ENCODE peak calls at places on chromosomes 13 and 19, in four cellular contexts. F is breast epithelium, X is bronchial epithelial cell, Y is fibroblast of mammary gland. V is an unnamed sample.

GRCh38 chr13:110574161-110574560 is 12.6 kb upstream of the RAB20 start:
- DNase-seq in F (no peak), X (no peak), Y (no peak), V (no peak)

GRCh38 chr19:39157275-39157996 is 31.9 kb downstream of the PAK4 start:
- DNase-seq in F (no peak), X (no peak), Y (peak), V (no peak)

GRCh38 chr13:50128406-50129048 is 113.3 kb downstream of the KCNRG start:
- DNase-seq in F (no peak), X (no peak), Y (no peak), V (no peak)

GRCh38 chr19:16078759-16079707 is 2.7 kb downstream of the TPM4 start:
- DNase-seq in F (peak), X (peak), Y (peak), V (peak)

GRCh38 chr13:93559718-93560117 is 333.1 kb downstream of the GPC6 start:
- DNase-seq in F (no peak), X (peak), Y (peak), V (no peak)

GRCh38 chr19:38831142-38831605 is 420 bp downstream of the ECH1 start:
- DNase-seq in F (peak), X (peak), Y (peak), V (peak)

GRCh38 chr13:95679722-95680121 is 2.8 kb downstream of the DNAJC3 start:
- DNase-seq in F (no peak), X (no peak), Y (no peak), V (no peak)

GRCh38 chr19:12777217-12778019 is 2.1 kb upstream of the HOOK2 start:
- DNase-seq in F (peak), X (no peak), Y (peak), V (peak)

GRCh38 chr13:45339867-45340266 is 1.1 kb downstream of the TPT1 start:
- DNase-seq in F (no peak), X (no peak), Y (no peak), V (no peak)

GRCh38 chr13:32823597-32823996 is 192.6 kb upstream of the KL start:
- DNase-seq in F (no peak), X (no peak), Y (no peak), V (no peak)

GRCh38 chr13:101424381-101425155 is 8.3 kb upstream of the NALCN start:
- DNase-seq in F (no peak), X (no peak), Y (no peak), V (no peak)

GRCh38 chr19:49492573-49493411 is 3.4 kb upstream of the RPS11 start:
- DNase-seq in F (no peak), X (peak), Y (peak), V (no peak)

GRCh38 chr13:27997904-27998522 is 9.5 kb upstream of the URAD start:
- DNase-seq in F (no peak), X (peak), Y (peak), V (peak)

GRCh38 chr13:24664726-24665409 is 15.3 kb upstream of the ATP12A start:
- DNase-seq in F (no peak), X (peak), Y (peak), V (no peak)

GRCh38 chr13:20498129-20498528 is 27.5 kb downstream of the CRYL1 start:
- DNase-seq in F (no peak), X (no peak), Y (no peak), V (no peak)

GRCh38 chr19:17385878-17386611 is 8.0 kb downstream of the CCDC194 start:
- DNase-seq in F (peak), X (peak), Y (peak), V (peak)

GRCh38 chr19:8526345-8527062 is 12.5 kb upstream of the ZNF414 start:
- DNase-seq in F (peak), X (peak), Y (peak), V (peak)

GRCh38 chr13:33256148-33256547 is 29.4 kb downstream of the STARD13 start:
- DNase-seq in F (no peak), X (no peak), Y (no peak), V (no peak)

GRCh38 chr19:17214531-17215124 is 529 bp upstream of the USE1 start:
- DNase-seq in F (no peak), X (no peak), Y (no peak), V (no peak)

GRCh38 chr13:96090240-96091101 is 564 bp downstream of the HS6ST3 start:
- DNase-seq in F (no peak), X (no peak), Y (peak), V (no peak)

GRCh38 chr19:47729468-47729798 is 15.9 kb upstream of the NOP53 start:
- DNase-seq in F (peak), X (peak), Y (peak), V (peak)

GRCh38 chr13:75415720-75416119 is 66.2 kb downstream of the TBC1D4 start:
- DNase-seq in F (no peak), X (peak), Y (peak), V (no peak)

GRCh38 chr13:29969286-29969685 is 118.9 kb upstream of the UBL3 start:
- DNase-seq in F (no peak), X (peak), Y (peak), V (no peak)

GRCh38 chr13:75345191-75345590 is 136.8 kb downstream of the TBC1D4 start:
- DNase-seq in F (no peak), X (no peak), Y (peak), V (no peak)

GRCh38 chr13:105918842-105919741 is 616.4 kb downstream of the EFNB2 start:
- DNase-seq in F (no peak), X (peak), Y (peak), V (no peak)

GRCh38 chr13:41802684-41803554 is 158.0 kb downstream of the VWA8 start:
- DNase-seq in F (no peak), X (peak), Y (peak), V (no peak)

GRCh38 chr19:34136127-34136526 is 36.2 kb upstream of the LSM14A start:
- DNase-seq in F (no peak), X (no peak), Y (no peak), V (no peak)

GRCh38 chr13:68535329-68535728 is 1305.2 kb upstream of the PCDH9 start:
- DNase-seq in F (no peak), X (no peak), Y (no peak), V (no peak)

GRCh38 chr19:35986664-35987570 is 8.1 kb upstream of the SDHAF1 start:
- DNase-seq in F (no peak), X (no peak), Y (no peak), V (peak)

GRCh38 chr19:35986111-35986510 is 8.9 kb upstream of the SDHAF1 start:
- DNase-seq in F (no peak), X (no peak), Y (no peak), V (no peak)

GRCh38 chr19:35990771-35991730 is 3.9 kb upstream of the SDHAF1 start:
- DNase-seq in F (no peak), X (no peak), Y (no peak), V (no peak)

GRCh38 chr19:35988824-35989223 is 6.2 kb upstream of the SDHAF1 start:
- DNase-seq in F (no peak), X (no peak), Y (no peak), V (no peak)

GRCh38 chr19:35987571-35987896 is 7.5 kb upstream of the SDHAF1 start:
- DNase-seq in F (no peak), X (no peak), Y (no peak), V (no peak)
- H3K4me3 ChIP-seq in F (peak), X (no peak), Y (no peak), V (no peak)

GRCh38 chr19:5228932-5229777 is 111.5 kb downstream of the PTPRS start:
- DNase-seq in F (no peak), X (no peak), Y (no peak), V (no peak)

GRCh38 chr19:5231857-5232503 is 108.6 kb downstream of the PTPRS start:
- DNase-seq in F (no peak), X (no peak), Y (no peak), V (no peak)

GRCh38 chr19:5228490-5228889 is 112.1 kb downstream of the PTPRS start:
- DNase-seq in F (no peak), X (no peak), Y (no peak), V (no peak)

GRCh38 chr19:5230730-5231555 is 109.7 kb downstream of the PTPRS start:
- DNase-seq in F (no peak), X (no peak), Y (no peak), V (no peak)

GRCh38 chr19:5229778-5230165 is 110.8 kb downstream of the PTPRS start:
- DNase-seq in F (no peak), X (no peak), Y (no peak), V (no peak)
- H3K4me3 ChIP-seq in F (peak), X (no peak), Y (no peak), V (no peak)

GRCh38 chr13:98142427-98143156 is at the start of gene FARP1:
- DNase-seq in F (peak), X (peak), Y (peak), V (peak)
- H3K4me3 ChIP-seq in F (peak), X (peak), Y (peak), V (peak)

GRCh38 chr19:14494451-14494850 is 1.5 kb downstream of the GIPC1 start:
- DNase-seq in F (no peak), X (no peak), Y (no peak), V (no peak)
- H3K4me3 ChIP-seq in F (peak), X (peak), Y (peak), V (peak)

DNA sequence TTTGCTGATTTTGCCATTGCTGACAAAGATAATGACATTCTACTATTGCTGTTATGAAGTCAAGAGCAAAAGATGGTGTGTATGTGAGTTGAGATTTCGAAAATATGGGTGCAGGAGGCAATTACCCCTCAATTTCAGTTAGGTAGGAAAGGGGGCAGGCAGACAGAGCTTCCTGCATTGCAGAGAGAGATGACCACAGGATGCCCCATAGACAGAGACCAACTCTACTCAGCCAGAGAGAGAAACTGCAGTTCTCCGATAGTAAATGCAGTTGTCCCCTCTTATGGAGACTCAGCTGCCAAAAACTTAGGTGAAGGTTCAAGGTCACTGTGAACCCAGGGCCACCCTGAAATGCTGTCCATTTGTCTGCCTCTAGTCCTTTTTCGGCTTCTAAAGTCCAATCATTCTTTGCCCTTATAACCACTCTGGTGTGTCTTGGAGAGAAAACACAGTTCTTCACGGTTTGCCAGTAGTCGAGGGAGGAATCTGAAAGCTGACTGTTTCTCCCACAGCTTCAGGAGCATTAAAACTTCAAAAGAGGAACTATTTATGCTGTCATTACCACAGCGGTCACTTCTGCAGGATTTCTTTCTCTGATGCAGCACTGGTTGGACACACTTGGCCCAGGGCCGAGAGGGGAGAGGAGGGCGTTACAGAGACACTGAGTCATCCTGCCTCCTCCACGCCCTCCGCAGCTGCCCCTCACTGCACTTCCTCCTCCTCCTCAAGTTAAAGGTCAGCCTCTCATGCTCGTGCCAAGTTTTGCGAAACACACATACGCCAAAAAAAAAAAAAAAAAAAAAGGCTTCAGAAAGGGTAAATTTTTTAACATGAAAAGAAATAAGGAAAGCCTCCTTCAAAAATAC is 264.3 kb downstream of the FOXO1 start:
- DNase-seq in F (peak), X (peak), Y (peak), V (peak)
- H3K4me3 ChIP-seq in F (peak), X (no peak), Y (no peak), V (peak)

GRCh38 chr19:6413291-6413690 is 11.3 kb downstream of the KHSRP start:
- DNase-seq in F (no peak), X (no peak), Y (no peak), V (no peak)
- H3K4me3 ChIP-seq in F (no peak), X (no peak), Y (no peak), V (no peak)

GRCh38 chr13:99989376-99990044 is 7.9 kb downstream of the ZIC2 start:
- DNase-seq in F (no peak), X (no peak), Y (no peak), V (no peak)
- H3K4me3 ChIP-seq in F (no peak), X (no peak), Y (no peak), V (no peak)

DNA sequence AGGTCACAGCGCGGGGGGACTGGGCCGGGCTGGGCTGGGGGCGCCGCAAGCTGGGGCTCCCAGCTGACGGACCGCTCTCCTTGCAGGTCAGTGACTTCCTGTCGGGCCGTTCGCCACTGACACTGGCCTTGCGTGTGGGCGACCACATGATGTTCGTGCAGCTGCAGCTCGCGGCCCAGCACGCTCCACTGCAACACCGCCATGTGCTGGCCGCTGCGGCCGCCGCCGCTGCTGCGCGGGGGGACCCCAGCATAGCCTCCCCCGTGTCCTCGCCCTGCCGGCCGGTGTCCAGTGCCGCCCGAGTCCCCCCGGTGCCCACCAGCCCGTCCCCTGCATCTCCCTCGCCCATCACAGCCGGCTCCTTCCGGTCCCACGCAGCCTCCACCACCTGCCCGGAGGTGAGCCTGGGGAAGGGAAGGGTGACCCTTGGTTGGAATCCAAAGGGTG is 5.7 kb downstream of the MIDN start:
- DNase-seq in F (no peak), X (no peak), Y (peak), V (no peak)
- H3K4me3 ChIP-seq in F (peak), X (no peak), Y (peak), V (peak)

GRCh38 chr19:40611096-40611495 is 9.9 kb downstream of the LTBP4 start:
- DNase-seq in F (no peak), X (peak), Y (no peak), V (no peak)
- H3K4me3 ChIP-seq in F (peak), X (no peak), Y (no peak), V (no peak)